ENCODE peak calls at places on chromosomes 5 and 9, in nine cellular contexts. One of them, this sample, is unnamed.

GRCh38 chr9:18149457-18150011 is 324.4 kb upstream of the ADAMTSL1 start:
- DNase-seq in testis: no peak
- DNase-seq in stomach: no peak
- DNase-seq in uterus: no peak
- DNase-seq in CD8-positive, alpha-beta T cell: no peak
- DNase-seq in astrocyte of the spinal cord: no peak
- DNase-seq in astrocyte of the cerebellum: no peak
- DNase-seq in SK-N-SH: no peak
- DNase-seq in lower lobe of right lung: no peak
- DNase-seq in this sample: peak

GRCh38 chr9:11312976-11313375 is 700.2 kb upstream of the PTPRD start:
- DNase-seq in stomach: no peak
- DNase-seq in SK-N-SH: no peak
- DNase-seq in testis: peak
- DNase-seq in lower lobe of right lung: no peak
- DNase-seq in astrocyte of the spinal cord: peak
- DNase-seq in uterus: no peak
- DNase-seq in astrocyte of the cerebellum: no peak
- DNase-seq in CD8-positive, alpha-beta T cell: no peak
- DNase-seq in this sample: peak

GRCh38 chr5:115842089-115842881 is 550 bp downstream of the AP3S1 start:
- DNase-seq in astrocyte of the cerebellum: no peak
- DNase-seq in SK-N-SH: peak
- DNase-seq in lower lobe of right lung: no peak
- DNase-seq in astrocyte of the spinal cord: peak
- DNase-seq in CD8-positive, alpha-beta T cell: peak
- DNase-seq in stomach: no peak
- DNase-seq in testis: peak
- DNase-seq in uterus: peak
- DNase-seq in this sample: peak

GRCh38 chr5:4661326-4661725 is 478.8 kb upstream of the ADAMTS16 start:
- DNase-seq in astrocyte of the cerebellum: no peak
- DNase-seq in testis: no peak
- DNase-seq in CD8-positive, alpha-beta T cell: no peak
- DNase-seq in SK-N-SH: no peak
- DNase-seq in astrocyte of the spinal cord: no peak
- DNase-seq in uterus: no peak
- DNase-seq in lower lobe of right lung: no peak
- DNase-seq in stomach: no peak
- DNase-seq in this sample: no peak

GRCh38 chr9:136105398-136106135 is 10.5 kb upstream of the NACC2 start:
- DNase-seq in astrocyte of the cerebellum: no peak
- DNase-seq in astrocyte of the spinal cord: peak
- DNase-seq in SK-N-SH: peak
- DNase-seq in CD8-positive, alpha-beta T cell: no peak
- DNase-seq in uterus: no peak
- DNase-seq in stomach: no peak
- DNase-seq in testis: no peak
- DNase-seq in lower lobe of right lung: no peak
- DNase-seq in this sample: peak

GRCh38 chr9:126108240-126108639 is 218.4 kb upstream of the MVB12B start:
- DNase-seq in CD8-positive, alpha-beta T cell: no peak
- DNase-seq in astrocyte of the spinal cord: no peak
- DNase-seq in testis: no peak
- DNase-seq in stomach: no peak
- DNase-seq in uterus: no peak
- DNase-seq in lower lobe of right lung: no peak
- DNase-seq in SK-N-SH: no peak
- DNase-seq in astrocyte of the cerebellum: no peak
- DNase-seq in this sample: peak

GRCh38 chr5:175557778-175558177 is 79.4 kb downstream of the SFXN1 start:
- DNase-seq in uterus: no peak
- DNase-seq in testis: no peak
- DNase-seq in lower lobe of right lung: no peak
- DNase-seq in SK-N-SH: no peak
- DNase-seq in CD8-positive, alpha-beta T cell: no peak
- DNase-seq in stomach: no peak
- DNase-seq in astrocyte of the spinal cord: no peak
- DNase-seq in astrocyte of the cerebellum: no peak
- DNase-seq in this sample: no peak

GRCh38 chr5:57551974-57552537 is 69.4 kb upstream of the ACTBL2 start:
- DNase-seq in stomach: no peak
- DNase-seq in astrocyte of the cerebellum: no peak
- DNase-seq in astrocyte of the spinal cord: no peak
- DNase-seq in lower lobe of right lung: no peak
- DNase-seq in CD8-positive, alpha-beta T cell: no peak
- DNase-seq in SK-N-SH: no peak
- DNase-seq in uterus: no peak
- DNase-seq in testis: no peak
- DNase-seq in this sample: no peak

GRCh38 chr5:180156141-180156540 is 52.9 kb downstream of the RASGEF1C start:
- DNase-seq in lower lobe of right lung: no peak
- DNase-seq in stomach: peak
- DNase-seq in CD8-positive, alpha-beta T cell: no peak
- DNase-seq in astrocyte of the cerebellum: no peak
- DNase-seq in astrocyte of the spinal cord: no peak
- DNase-seq in SK-N-SH: peak
- DNase-seq in testis: peak
- DNase-seq in uterus: no peak
- DNase-seq in this sample: no peak

GRCh38 chr5:20972419-20972925 is 984.5 kb upstream of the CDH18 start:
- DNase-seq in uterus: no peak
- DNase-seq in astrocyte of the spinal cord: peak
- DNase-seq in CD8-positive, alpha-beta T cell: no peak
- DNase-seq in lower lobe of right lung: peak
- DNase-seq in testis: peak
- DNase-seq in astrocyte of the cerebellum: no peak
- DNase-seq in stomach: no peak
- DNase-seq in SK-N-SH: peak
- DNase-seq in this sample: peak

GRCh38 chr9:132742821-132743311 is 72.6 kb downstream of the GTF3C4 start:
- DNase-seq in testis: no peak
- DNase-seq in SK-N-SH: peak
- DNase-seq in CD8-positive, alpha-beta T cell: no peak
- DNase-seq in uterus: no peak
- DNase-seq in lower lobe of right lung: no peak
- DNase-seq in astrocyte of the spinal cord: no peak
- DNase-seq in astrocyte of the cerebellum: no peak
- DNase-seq in stomach: no peak
- DNase-seq in this sample: no peak

DNA sequence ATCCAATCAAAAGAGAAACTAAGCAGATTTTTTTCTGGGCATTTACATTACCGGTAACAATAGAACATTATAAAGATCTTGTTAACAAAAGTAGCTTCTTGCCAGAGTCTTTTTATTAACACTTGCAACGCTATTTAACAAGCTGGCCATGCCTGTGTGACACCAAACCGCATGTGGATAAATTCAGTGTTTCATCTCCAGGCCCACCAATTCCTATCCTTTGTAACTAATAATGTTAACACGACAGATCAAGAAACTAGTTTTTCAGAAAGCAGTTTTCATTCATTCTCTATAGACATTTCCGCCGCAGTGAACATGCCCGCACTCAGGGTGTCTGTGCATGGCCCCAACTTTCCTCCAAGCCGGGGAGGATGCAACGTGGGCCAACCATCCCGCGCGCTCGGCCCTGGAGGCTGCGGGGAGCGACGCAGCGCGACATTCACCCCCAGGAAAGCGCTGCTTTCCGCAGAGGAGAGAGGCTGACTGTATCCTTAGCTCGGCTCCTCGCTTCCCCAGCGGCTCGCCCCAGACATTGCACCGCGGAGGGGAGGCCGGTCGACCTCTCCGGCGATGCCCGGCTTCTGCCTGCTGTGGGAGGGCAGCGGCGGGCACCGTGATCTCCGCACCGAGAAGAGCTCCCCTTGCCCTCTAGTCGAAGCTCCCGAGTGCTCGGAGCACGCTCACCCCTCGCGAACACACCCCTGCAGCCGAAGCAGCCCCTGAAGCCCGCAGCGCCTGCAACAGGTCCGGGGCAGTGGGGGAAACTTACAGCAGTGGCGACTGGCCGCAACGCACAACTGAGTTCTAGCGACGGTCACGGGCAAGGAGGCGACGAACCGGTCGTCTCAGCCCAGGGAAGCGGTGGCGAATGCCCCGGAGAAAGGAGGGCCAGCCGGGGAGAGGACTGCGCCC is 734 bp downstream of the ENC1 start:
- DNase-seq in lower lobe of right lung: peak
- DNase-seq in astrocyte of the cerebellum: no peak
- DNase-seq in CD8-positive, alpha-beta T cell: no peak
- DNase-seq in testis: peak
- DNase-seq in stomach: peak
- DNase-seq in SK-N-SH: peak
- DNase-seq in uterus: no peak
- DNase-seq in astrocyte of the spinal cord: no peak
- DNase-seq in this sample: peak
- TF ChIP-seq CTCF in lower lobe of right lung: peak
- TF ChIP-seq CTCF in astrocyte of the cerebellum: peak
- TF ChIP-seq CTCF in CD8-positive, alpha-beta T cell: no peak
- TF ChIP-seq CTCF in testis: no peak
- TF ChIP-seq CTCF in stomach: no peak
- TF ChIP-seq CTCF in SK-N-SH: peak
- TF ChIP-seq CTCF in uterus: peak
- TF ChIP-seq CTCF in astrocyte of the spinal cord: peak
- TF ChIP-seq CTCF in this sample: peak

GRCh38 chr5:75412111-75412990 is 75.3 kb downstream of the HMGCR start:
- DNase-seq in astrocyte of the cerebellum: peak
- DNase-seq in lower lobe of right lung: no peak
- DNase-seq in CD8-positive, alpha-beta T cell: no peak
- DNase-seq in stomach: no peak
- DNase-seq in astrocyte of the spinal cord: peak
- DNase-seq in testis: no peak
- DNase-seq in uterus: no peak
- DNase-seq in SK-N-SH: no peak
- DNase-seq in this sample: no peak
- TF ChIP-seq CTCF in astrocyte of the cerebellum: peak
- TF ChIP-seq CTCF in lower lobe of right lung: no peak
- TF ChIP-seq CTCF in CD8-positive, alpha-beta T cell: no peak
- TF ChIP-seq CTCF in stomach: no peak
- TF ChIP-seq CTCF in astrocyte of the spinal cord: peak
- TF ChIP-seq CTCF in testis: no peak
- TF ChIP-seq CTCF in uterus: no peak
- TF ChIP-seq CTCF in SK-N-SH: no peak
- TF ChIP-seq CTCF in this sample: no peak

GRCh38 chr5:170631471-170632195 is 127.8 kb downstream of the KCNIP1 start:
- DNase-seq in testis: peak
- DNase-seq in CD8-positive, alpha-beta T cell: no peak
- DNase-seq in astrocyte of the spinal cord: no peak
- DNase-seq in astrocyte of the cerebellum: no peak
- DNase-seq in SK-N-SH: peak
- DNase-seq in lower lobe of right lung: no peak
- DNase-seq in uterus: no peak
- DNase-seq in stomach: no peak
- DNase-seq in this sample: peak

GRCh38 chr5:170633235-170634041 is 129.6 kb downstream of the KCNIP1 start:
- DNase-seq in CD8-positive, alpha-beta T cell: no peak
- DNase-seq in lower lobe of right lung: no peak
- DNase-seq in astrocyte of the spinal cord: peak
- DNase-seq in stomach: no peak
- DNase-seq in astrocyte of the cerebellum: peak
- DNase-seq in testis: peak
- DNase-seq in SK-N-SH: peak
- DNase-seq in uterus: peak
- DNase-seq in this sample: peak

GRCh38 chr5:170632985-170633234 is 129.1 kb downstream of the KCNIP1 start:
- DNase-seq in uterus: peak
- DNase-seq in astrocyte of the spinal cord: no peak
- DNase-seq in stomach: peak
- DNase-seq in SK-N-SH: peak
- DNase-seq in lower lobe of right lung: peak
- DNase-seq in testis: peak
- DNase-seq in CD8-positive, alpha-beta T cell: peak
- DNase-seq in astrocyte of the cerebellum: no peak
- DNase-seq in this sample: no peak

GRCh38 chr5:170630711-170631141 is 126.9 kb downstream of the KCNIP1 start:
- DNase-seq in astrocyte of the cerebellum: no peak
- DNase-seq in stomach: no peak
- DNase-seq in testis: no peak
- DNase-seq in uterus: no peak
- DNase-seq in CD8-positive, alpha-beta T cell: no peak
- DNase-seq in SK-N-SH: no peak
- DNase-seq in lower lobe of right lung: no peak
- DNase-seq in astrocyte of the spinal cord: no peak
- DNase-seq in this sample: no peak

DNA sequence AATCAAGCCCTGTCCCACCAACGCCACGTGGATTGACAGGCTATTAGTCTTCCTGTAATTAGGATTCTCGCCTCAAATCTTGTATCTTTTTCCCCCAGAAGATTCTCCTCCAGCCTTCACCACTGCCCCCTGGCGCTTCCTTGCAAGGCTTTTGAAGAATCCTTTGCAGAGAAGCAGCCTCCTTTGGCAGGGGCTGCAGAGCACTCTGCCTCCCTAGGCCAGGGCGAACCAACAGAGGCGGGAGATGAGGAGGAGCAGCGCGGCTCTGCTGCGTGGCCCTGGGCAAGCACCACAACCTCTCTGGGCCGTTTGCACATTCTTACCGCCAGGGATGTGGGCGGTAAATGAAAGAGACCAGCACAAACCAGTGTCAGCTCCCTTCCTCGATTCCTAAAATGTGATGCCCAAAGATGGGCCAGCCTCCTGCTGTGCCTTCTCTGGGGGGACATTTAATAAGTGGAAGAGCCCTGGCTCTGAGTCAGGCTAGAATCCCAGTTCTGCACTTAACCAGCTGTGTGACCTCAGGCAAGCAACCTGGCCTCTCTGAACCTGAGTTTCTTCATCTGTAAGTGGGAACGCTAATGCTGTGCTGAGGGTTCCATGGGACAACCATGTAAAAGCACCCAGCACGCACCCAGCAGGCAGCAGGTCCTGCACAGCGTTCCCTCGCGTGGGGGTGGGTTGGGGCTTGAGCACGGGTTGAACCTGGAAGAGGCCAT is 128.6 kb downstream of the KCNIP1 start:
- DNase-seq in astrocyte of the spinal cord: no peak
- DNase-seq in testis: peak
- DNase-seq in lower lobe of right lung: no peak
- DNase-seq in stomach: no peak
- DNase-seq in uterus: peak
- DNase-seq in SK-N-SH: no peak
- DNase-seq in astrocyte of the cerebellum: no peak
- DNase-seq in CD8-positive, alpha-beta T cell: no peak
- DNase-seq in this sample: peak
- TF ChIP-seq CTCF in astrocyte of the spinal cord: peak
- TF ChIP-seq CTCF in testis: no peak
- TF ChIP-seq CTCF in lower lobe of right lung: no peak
- TF ChIP-seq CTCF in stomach: no peak
- TF ChIP-seq CTCF in uterus: no peak
- TF ChIP-seq CTCF in SK-N-SH: no peak
- TF ChIP-seq CTCF in astrocyte of the cerebellum: peak
- TF ChIP-seq CTCF in CD8-positive, alpha-beta T cell: no peak
- TF ChIP-seq CTCF in this sample: no peak

DNA sequence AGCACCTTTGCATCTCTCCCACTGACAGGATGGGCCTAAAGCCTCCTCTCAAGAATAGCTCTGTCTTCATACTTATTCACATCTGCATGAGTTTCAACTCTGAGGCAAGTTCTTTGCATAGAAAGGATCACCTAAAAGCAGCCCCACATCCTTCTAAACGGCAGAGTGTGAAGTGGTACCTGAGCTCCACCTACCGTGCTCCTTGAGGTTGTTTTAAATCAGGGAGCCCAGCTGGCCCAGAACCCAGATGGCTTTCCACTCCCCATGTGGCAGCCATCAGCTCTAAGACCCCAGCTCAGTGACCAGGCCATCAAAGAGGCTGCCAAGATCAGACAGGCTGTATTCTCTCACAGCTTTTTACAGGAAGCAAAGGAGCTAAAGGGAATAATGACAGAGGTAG is 299.3 kb downstream of the RASEF start:
- DNase-seq in SK-N-SH: peak
- DNase-seq in astrocyte of the spinal cord: no peak
- DNase-seq in testis: no peak
- DNase-seq in astrocyte of the cerebellum: no peak
- DNase-seq in uterus: no peak
- DNase-seq in lower lobe of right lung: no peak
- DNase-seq in CD8-positive, alpha-beta T cell: no peak
- DNase-seq in stomach: no peak
- DNase-seq in this sample: no peak
- TF ChIP-seq CTCF in SK-N-SH: no peak
- TF ChIP-seq CTCF in astrocyte of the spinal cord: no peak
- TF ChIP-seq CTCF in testis: no peak
- TF ChIP-seq CTCF in astrocyte of the cerebellum: no peak
- TF ChIP-seq CTCF in uterus: no peak
- TF ChIP-seq CTCF in lower lobe of right lung: no peak
- TF ChIP-seq CTCF in CD8-positive, alpha-beta T cell: no peak
- TF ChIP-seq CTCF in stomach: no peak
- TF ChIP-seq CTCF in this sample: no peak